ENCODE peak calls at places on chromosome 15, in ten cellular contexts. B is DMS153; P is activated CD4-positive, alpha-beta T cell treated with anti-CD3 and anti-CD28 coated beads for 48 hours; G is lower leg skin; Z is brain microvascular endothelial cell; X is body of pancreas; N is AG20443; F is A549; E is SHP77 treated with DMSO at 0.1 percent for 48 hours; V is hepatocyte. Y is an unnamed sample.
A peak's percentile ranks its signal among the peaks of the same experiment; 100 is the strongest.

GRCh38 chr15:62618432-62618831 is 424.1 kb upstream of the TPM1 start:
- DNase-seq in G (no peak), E (no peak), B (no peak), Z (peak; percentile 65), X (no peak), V (peak; percentile 41), N (peak; percentile 76), P (no peak), F (no peak), Y (no peak)

GRCh38 chr15:89766357-89767311 is 9.5 kb upstream of the MESP2 start:
- DNase-seq in V (no peak), G (no peak), F (no peak), P (no peak), N (no peak), X (peak; percentile 55), Z (no peak), E (no peak), B (no peak), Y (no peak)

GRCh38 chr15:71080705-71081104 is 34.6 kb upstream of the THSD4 start:
- DNase-seq in E (no peak), X (peak; percentile 23), B (no peak), P (no peak), N (peak; percentile 78), Z (peak; percentile 97), G (no peak), V (no peak), F (no peak), Y (no peak)

GRCh38 chr15:68205949-68206539 is 912 bp upstream of the CALML4 start:
- DNase-seq in X (peak; percentile 76), V (peak; percentile 75), Z (no peak), E (no peak), G (peak; percentile 65), B (peak; percentile 6), F (no peak), N (no peak), P (no peak), Y (no peak)

GRCh38 chr15:34280193-34280592 is 55.4 kb downstream of the EMC4 start:
- DNase-seq in B (no peak), N (no peak), Z (no peak), G (no peak), X (no peak), P (no peak), E (no peak), V (no peak), F (no peak), Y (no peak)

GRCh38 chr15:63530235-63530634 is 25.8 kb downstream of the USP3 start:
- DNase-seq in B (no peak), V (no peak), X (no peak), F (no peak), E (no peak), Z (no peak), G (no peak), P (peak; percentile 42), N (no peak), Y (no peak)

GRCh38 chr15:78308422-78309021 is 9.1 kb upstream of the SKIC8 start:
- DNase-seq in F (peak; percentile 87), G (peak; percentile 41), N (peak; percentile 86), X (peak; percentile 60), Z (peak; percentile 62), E (peak; percentile 46), V (peak; percentile 90), B (peak; percentile 8), P (peak; percentile 76), Y (no peak)

GRCh38 chr15:88391700-88392099 is 75.5 kb downstream of the MRPL46 start:
- DNase-seq in F (no peak), E (no peak), B (no peak), V (no peak), Z (no peak), X (no peak), G (no peak), P (no peak), N (no peak), Y (no peak)

GRCh38 chr15:57218826-57219576 is 157.3 kb upstream of the CGNL1 start:
- DNase-seq in V (peak; percentile 65), F (no peak), X (no peak), B (peak; percentile 82), G (no peak), P (no peak), Z (peak; percentile 76), E (peak; percentile 89), N (no peak), Y (no peak)

GRCh38 chr15:34621675-34622074 is 38.2 kb upstream of the GOLGA8B start:
- DNase-seq in E (no peak), P (no peak), B (no peak), Z (no peak), F (peak; percentile 7), N (peak; percentile 23), X (peak; percentile 3), V (no peak), G (no peak), Y (no peak)

GRCh38 chr15:100031665-100032357 is 298.6 kb upstream of the LYSMD4 start:
- DNase-seq in E (no peak), N (no peak), X (peak; percentile 13), Z (no peak), P (no peak), G (no peak), B (no peak), V (no peak), F (no peak), Y (no peak)

GRCh38 chr15:57582080-57582479 is 9.6 kb upstream of the MYZAP start:
- DNase-seq in E (no peak), F (no peak), N (no peak), V (no peak), G (no peak), B (no peak), P (no peak), X (no peak), Z (no peak), Y (no peak)

GRCh38 chr15:59797756-59798604 is 108.9 kb upstream of the BNIP2 start:
- DNase-seq in E (no peak), N (no peak), B (no peak), X (no peak), Z (no peak), F (no peak), G (no peak), P (no peak), V (no peak), Y (no peak)

GRCh38 chr15:43268111-43269105 is 1.7 kb upstream of the TGM5 start:
- DNase-seq in Z (no peak), E (no peak), B (no peak), X (no peak), N (peak; percentile 62), P (peak; percentile 41), G (no peak), F (no peak), V (no peak), Y (no peak)

GRCh38 chr15:32956006-32956405 is 238.2 kb downstream of the GREM1 start:
- DNase-seq in G (no peak), P (no peak), N (peak; percentile 82), X (peak; percentile 9), V (peak; percentile 51), Z (peak; percentile 84), E (no peak), F (peak; percentile 55), B (no peak), Y (no peak)

GRCh38 chr15:74319596-74320357 is 47.7 kb downstream of the CYP11A1 start:
- DNase-seq in Z (no peak), E (no peak), X (no peak), F (no peak), G (no peak), P (no peak), B (peak; percentile 59), V (no peak), N (no peak), Y (no peak)

GRCh38 chr15:70488002-70488605 is 275.3 kb downstream of the UACA start:
- DNase-seq in Z (peak; percentile 71), V (peak; percentile 79), E (no peak), F (peak; percentile 88), N (peak; percentile 81), G (peak; percentile 67), X (peak; percentile 77), P (peak; percentile 82), B (peak; percentile 22), Y (no peak)

GRCh38 chr15:80482686-80483085 is 78.5 kb downstream of the ARNT2 start:
- DNase-seq in V (no peak), G (no peak), F (no peak), B (no peak), P (no peak), Z (peak; percentile 34), E (no peak), N (no peak), X (no peak), Y (no peak)

GRCh38 chr15:43230640-43231115 is 9.9 kb upstream of the EPB42 start:
- DNase-seq in Z (no peak), V (no peak), X (peak; percentile 41), G (peak; percentile 28), F (no peak), P (no peak), E (no peak), B (no peak), N (peak; percentile 86), Y (no peak)

GRCh38 chr15:39429898-39430357 is 151.0 kb upstream of the THBS1 start:
- DNase-seq in B (no peak), F (no peak), X (no peak), P (no peak), G (no peak), N (peak; percentile 68), E (no peak), V (peak; percentile 19), Z (peak; percentile 93), Y (no peak)

GRCh38 chr15:73921257-73921890 is 4.9 kb upstream of the LOXL1 start:
- DNase-seq in Z (no peak), F (no peak), V (no peak), X (no peak), G (no peak), P (no peak), N (no peak), B (no peak), E (no peak), Y (no peak)